ENCODE peak calls at places on chromosomes 5 and 9, in eight cellular contexts. Z is lower lobe of right lung, G is hepatocyte, O is PC-3, F is PC-9, I is adrenal gland, V is Peyer's patch, H is A549. E is an unnamed sample. For H3K4me1, the result is how much of the 10 kb centered on the place peaks cover.

GRCh38 chr5:32710335-32710858 is 724 bp upstream of the NPR3 start:
- DNase-seq in F (no peak), I (peak), H (peak), Z (no peak), V (no peak), G (peak), O (peak), E (no peak)

GRCh38 chr9:73548201-73548600 is 396.5 kb downstream of the ANXA1 start:
- DNase-seq in V (no peak), Z (no peak), H (no peak), O (no peak), F (no peak), G (no peak), I (no peak), E (peak)

GRCh38 chr9:15308511-15308910 is 1.5 kb upstream of the TTC39B start:
- DNase-seq in O (peak), H (no peak), V (no peak), G (no peak), Z (no peak), F (no peak), I (no peak), E (peak)

GRCh38 chr5:137498301-137498735 is 808 bp downstream of the SPOCK1 start:
- DNase-seq in Z (no peak), V (no peak), H (peak), F (no peak), I (peak), O (peak), G (peak), E (peak)

GRCh38 chr9:76456202-76456926 is 2.6 kb upstream of the GCNT1 start:
- DNase-seq in V (peak), I (no peak), F (peak), G (peak), O (peak), H (peak), Z (no peak), E (peak)

GRCh38 chr5:128736567-128736966 is 198.5 kb upstream of the FBN2 start:
- DNase-seq in V (no peak), Z (no peak), F (no peak), I (no peak), G (peak), O (peak), H (peak), E (peak)

GRCh38 chr5:139635606-139636206 is 12.4 kb upstream of the CXXC5 start:
- DNase-seq in H (peak), Z (peak), I (peak), O (peak), F (peak), V (peak), G (peak), E (peak)

GRCh38 chr9:530681-531080 is 310.8 kb upstream of the DMRT1 start:
- DNase-seq in I (peak), O (peak), F (peak), V (no peak), Z (no peak), H (peak), G (no peak), E (peak)

GRCh38 chr9:86938780-86939179 is 8.5 kb downstream of the GAS1 start:
- DNase-seq in F (no peak), O (no peak), G (no peak), V (no peak), H (no peak), Z (no peak), I (no peak), E (no peak)
- H3K27ac ChIP-seq in F (no peak), O (no peak), G (no peak), V (no peak), H (no peak), Z (no peak), I (no peak), E (no peak)

DNA sequence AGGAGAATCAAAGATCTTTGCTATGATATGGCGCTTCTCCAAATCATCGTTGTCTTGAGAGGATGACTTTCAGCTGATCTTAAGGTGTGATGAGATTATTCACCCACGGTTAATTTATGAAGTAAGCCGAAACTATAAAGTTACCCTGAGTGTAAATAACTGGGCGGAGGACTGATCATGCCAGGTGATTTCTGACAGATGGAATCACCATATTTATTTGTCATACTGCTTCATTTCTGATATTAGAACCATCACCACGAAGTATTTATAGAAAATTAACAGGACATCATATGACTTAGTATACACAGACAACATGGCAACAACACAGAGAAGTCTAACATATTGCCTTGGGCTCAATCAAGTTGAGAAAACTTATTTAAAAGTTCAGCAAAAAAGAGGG is 601.9 kb downstream of the RAB3C start:
- DNase-seq in O (no peak), G (no peak), I (no peak), F (no peak), H (no peak), Z (no peak), V (no peak), E (no peak)
- H3K4me3 ChIP-seq in O (no peak), G (no peak), I (no peak), F (no peak), H (no peak), Z (no peak), V (no peak), E (no peak)

DNA sequence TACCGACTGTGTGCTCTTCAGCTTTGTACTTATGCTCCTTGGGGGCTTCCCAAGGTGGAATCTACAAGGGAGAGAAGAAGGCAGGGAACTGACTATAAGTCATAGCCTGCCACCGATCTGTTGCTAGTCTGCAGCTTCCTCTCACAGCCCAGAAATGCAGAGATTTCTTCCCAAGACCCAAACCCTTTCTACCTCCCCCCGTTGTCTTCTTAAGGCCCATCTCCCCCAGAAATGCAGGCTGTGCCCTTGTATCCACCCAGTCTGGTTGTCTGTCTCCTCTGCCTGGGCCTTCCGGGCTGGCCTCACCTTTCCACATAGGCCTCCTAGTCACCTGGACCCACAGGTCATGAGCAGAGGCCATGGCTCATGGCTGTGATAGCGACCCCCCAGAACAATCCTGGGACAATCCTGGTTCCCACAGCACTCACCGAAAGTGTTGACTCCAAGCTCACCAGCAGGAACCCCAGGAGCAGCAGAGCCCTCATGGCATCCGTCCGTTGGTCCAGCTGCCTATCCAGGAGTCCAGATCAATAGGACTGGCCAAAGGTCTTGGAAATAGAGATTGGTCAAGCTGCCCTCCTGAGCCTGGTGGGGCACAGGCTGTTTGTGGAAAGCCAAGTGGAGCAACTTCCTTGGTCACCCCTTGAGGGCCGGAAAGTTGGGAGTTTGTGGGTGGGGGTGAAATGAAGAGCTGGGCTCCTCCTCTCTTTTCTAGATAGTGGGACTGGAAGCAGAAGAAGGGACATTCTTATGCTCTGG is at the start of gene F12:
- DNase-seq in F (no peak), V (no peak), H (no peak), Z (no peak), G (no peak), O (no peak), I (no peak), E (no peak)
- H3K4me1 ChIP-seq in F (under half), V (under half), H (under half), Z (under half), G (under half), O (under half), I (under half), E (under half)

GRCh38 chr5:102294996-102295395 is 1.1 kb downstream of the SLCO4C1 start:
- DNase-seq in F (no peak), O (no peak), V (no peak), Z (no peak), G (no peak), H (no peak), I (no peak), E (no peak)

GRCh38 chr5:102290004-102290403 is 6.1 kb downstream of the SLCO4C1 start:
- DNase-seq in V (no peak), I (no peak), H (no peak), Z (no peak), G (no peak), F (no peak), O (no peak), E (no peak)

GRCh38 chr5:102296229-102296817 is at the start of gene SLCO4C1:
- DNase-seq in Z (peak), V (peak), G (peak), O (no peak), I (peak), H (peak), F (peak), E (peak)

GRCh38 chr5:102295534-102296228 is 403 bp downstream of the SLCO4C1 start:
- DNase-seq in G (peak), Z (peak), F (no peak), I (no peak), H (no peak), O (no peak), V (no peak), E (no peak)
- H3K27ac ChIP-seq in G (peak), Z (peak), F (no peak), I (no peak), H (peak), O (no peak), V (no peak), E (no peak)

DNA sequence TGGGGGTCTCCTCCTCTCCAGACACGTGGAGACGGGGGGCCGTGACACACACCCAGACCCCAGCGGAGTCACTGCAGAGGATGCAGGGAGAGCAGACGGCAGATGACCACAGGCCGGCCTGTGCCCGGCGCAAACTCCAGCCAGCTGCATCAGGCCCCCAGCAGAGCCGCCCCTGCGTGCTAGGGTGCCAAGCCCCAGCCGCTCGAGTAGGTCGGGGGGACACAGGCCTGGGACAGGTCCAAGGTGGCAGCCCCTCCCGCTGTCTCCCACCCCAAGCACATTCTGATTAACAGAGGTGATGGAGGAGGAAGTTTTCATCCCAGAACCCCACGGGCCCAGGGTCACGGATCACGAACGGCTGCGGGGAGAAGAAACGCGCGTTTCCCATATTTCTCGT is 14.4 kb downstream of the NACC2 start:
- DNase-seq in Z (peak), I (no peak), V (no peak), H (no peak), G (no peak), F (no peak), O (no peak), E (no peak)
- H3K4me3 ChIP-seq in Z (no peak), I (no peak), V (no peak), H (no peak), G (no peak), F (no peak), O (no peak), E (no peak)

E was measured in cardiac muscle cell.